ENCODE peak calls at places on chromosomes 7 and 10, in five cellular contexts. Q, W, A, S and Y are unnamed samples.

GRCh38 chr7:64758151-64758550 is 36.1 kb upstream of the ZNF138 start:
- DNase-seq in A (no peak), Q (no peak), W (no peak), S (no peak), Y (no peak)

GRCh38 chr7:74598558-74598957 is 59.0 kb upstream of the GTF2I start:
- DNase-seq in W (peak; percentile 67), S (no peak), Q (no peak), A (no peak), Y (peak; percentile 72)

GRCh38 chr10:114042895-114043531 is 653 bp upstream of the ADRB1 start:
- DNase-seq in A (no peak), S (peak; percentile 39), Q (no peak), W (peak; percentile 58), Y (no peak)

GRCh38 chr10:78375854-78376785 is 342.5 kb downstream of the RPS24 start:
- DNase-seq in S (peak; percentile 24), A (peak; percentile 13), W (no peak), Q (no peak), Y (no peak)

GRCh38 chr10:45354261-45354660 is 19.8 kb upstream of the ALOX5 start:
- DNase-seq in A (no peak), Q (no peak), S (no peak), W (no peak), Y (peak; percentile 33)

GRCh38 chr7:70846208-70846607 is 285.7 kb upstream of the GALNT17 start:
- DNase-seq in Q (no peak), S (no peak), W (no peak), A (no peak), Y (no peak)

GRCh38 chr10:52658112-52658511 is 114.5 kb downstream of the MBL2 start:
- DNase-seq in S (no peak), Q (no peak), A (peak; percentile 45), W (no peak), Y (no peak)

GRCh38 chr7:2838873-2839578 is 5.1 kb downstream of the GNA12 start:
- DNase-seq in S (no peak), A (peak; percentile 46), W (no peak), Q (no peak), Y (no peak)

GRCh38 chr10:128526793-128527375 is 400.7 kb upstream of the MKI67 start:
- DNase-seq in S (peak; percentile 44), Q (no peak), W (no peak), A (no peak), Y (no peak)

GRCh38 chr10:49298666-49298989 is 342 bp upstream of the C10orf71 start:
- DNase-seq in Q (peak; percentile 25), W (no peak), A (peak; percentile 11), S (no peak), Y (peak; percentile 3)

GRCh38 chr7:138208864-138209263 is 132.6 kb downstream of the AKR1D1 start:
- DNase-seq in Q (no peak), A (no peak), W (no peak), S (no peak), Y (no peak)

GRCh38 chr10:21431799-21432198 is 93.7 kb downstream of the SKIDA1 start:
- DNase-seq in Q (no peak), W (no peak), A (no peak), S (no peak), Y (no peak)

GRCh38 chr10:44030132-44030531 is 354.8 kb downstream of the CXCL12 start:
- DNase-seq in W (no peak), Q (no peak), A (no peak), S (no peak), Y (no peak)

GRCh38 chr7:47557317-47557985 is 24.5 kb downstream of the TNS3 start:
- DNase-seq in Q (no peak), A (peak; percentile 63), W (no peak), S (no peak), Y (peak; percentile 87)

GRCh38 chr7:19455508-19456132 is 253.2 kb downstream of the POLR1F start:
- DNase-seq in W (peak; percentile 19), A (no peak), S (no peak), Q (no peak), Y (no peak)

GRCh38 chr7:693280-693679 is 33.2 kb upstream of the DNAAF5 start:
- DNase-seq in Q (no peak), W (no peak), S (peak; percentile 1), A (no peak), Y (no peak)

GRCh38 chr10:103667390-103667789 is 173.9 kb downstream of the NEURL1 start:
- DNase-seq in A (peak; percentile 92), W (no peak), Q (peak; percentile 71), S (no peak), Y (no peak)

GRCh38 chr10:85858776-85859515 is 507.6 kb downstream of the GRID1 start:
- DNase-seq in Q (no peak), S (no peak), W (no peak), A (no peak), Y (no peak)

GRCh38 chr10:53808677-53809076 is 992.4 kb downstream of the PCDH15 start:
- DNase-seq in A (no peak), S (peak; percentile 11), Q (no peak), W (no peak), Y (no peak)
- TF ChIP-seq CTCF in A (no peak), S (peak; percentile 22), Q (no peak), W (no peak), Y (no peak)

DNA sequence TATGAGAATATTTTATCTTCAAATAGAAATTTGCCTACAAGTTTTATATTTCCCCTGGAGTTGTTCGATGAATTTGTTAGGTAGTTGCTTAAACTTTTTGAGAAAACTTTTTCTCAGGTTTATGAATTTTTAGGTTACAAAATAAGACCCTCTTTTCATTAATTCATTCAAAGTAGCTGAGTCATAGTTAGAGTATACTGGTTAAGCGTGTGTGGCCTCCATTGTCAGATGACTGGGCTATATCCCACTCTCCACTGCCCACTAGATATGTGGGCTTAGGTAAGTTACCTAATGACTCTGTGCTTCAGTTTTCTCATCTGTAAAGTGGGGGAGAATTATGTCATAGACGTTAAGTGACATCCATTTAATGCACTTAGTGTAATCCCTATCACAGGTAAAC is 1.0 kb downstream of the ASB15 start:
- DNase-seq in W (no peak), S (no peak), Q (no peak), A (no peak), Y (no peak)
- H3K4me3 ChIP-seq in W (no peak overlapping the region), S (no peak overlapping the region), Q (no peak overlapping the region), A (no peak overlapping the region), Y (no peak overlapping the region)

DNA sequence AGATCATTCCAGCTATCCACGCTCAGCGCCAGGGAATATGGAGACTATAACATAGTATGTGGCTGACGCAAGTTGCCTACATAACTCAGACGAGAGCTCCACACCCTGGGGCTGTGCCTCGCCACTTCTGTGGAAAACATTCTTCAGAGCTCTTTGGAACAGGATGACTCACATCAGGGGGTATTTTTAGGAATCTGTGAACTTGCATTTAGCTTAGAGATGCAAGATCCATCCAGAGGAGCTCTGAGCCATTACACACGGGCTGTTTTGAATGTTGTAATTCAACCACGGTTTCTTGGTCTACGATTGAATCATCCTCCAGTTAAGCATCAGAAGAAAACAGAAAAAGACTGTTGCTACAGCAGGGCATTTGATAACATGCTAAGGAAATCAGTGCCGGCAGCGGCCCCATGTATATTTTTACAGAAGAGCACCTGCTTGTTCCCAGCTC is 481.4 kb upstream of the AKR1E2 start:
- DNase-seq in A (peak; percentile 99), Q (peak; percentile 22), S (peak; percentile 86), W (peak; percentile 100), Y (peak; percentile 100)
- TF ChIP-seq CTCF in A (peak; percentile 28), Q (no peak), S (no peak), W (peak; percentile 23), Y (peak; percentile 43)

DNA sequence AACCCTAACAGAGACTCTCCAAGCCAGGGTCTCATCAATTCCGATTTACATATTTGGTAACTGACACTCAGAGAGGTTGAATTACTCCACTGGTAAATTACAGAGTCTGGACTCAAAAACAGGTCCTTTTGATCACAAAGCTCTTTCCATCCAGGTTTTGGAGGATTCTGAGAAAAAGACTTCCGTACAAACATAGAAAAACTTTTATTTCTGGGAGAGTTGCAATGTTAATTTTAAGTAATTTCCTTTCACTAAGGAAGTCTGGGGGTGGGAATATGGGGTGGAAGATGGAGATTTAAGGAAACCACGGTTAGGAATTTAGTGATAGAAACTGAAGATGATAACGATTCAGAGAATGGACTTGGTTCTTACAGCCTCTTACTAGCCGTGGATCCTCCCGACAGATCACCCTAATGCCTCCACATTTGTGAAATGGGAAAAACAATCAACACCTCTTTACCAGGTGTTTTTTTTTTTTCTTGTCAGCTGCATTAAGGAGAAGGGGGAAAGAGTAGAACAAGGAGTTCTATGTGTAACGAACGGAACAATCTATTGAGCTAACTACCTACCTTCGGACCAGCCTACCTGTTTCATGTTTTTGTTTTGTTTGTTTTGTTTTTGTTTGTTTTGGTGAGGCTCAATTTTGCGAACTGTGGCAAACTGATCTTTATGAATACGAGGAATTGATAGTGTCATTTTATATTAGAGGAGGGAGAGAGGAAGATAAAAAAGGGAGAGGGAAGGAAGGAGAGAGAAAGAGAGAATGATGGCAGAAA is 1.7 kb upstream of the RBM20 start:
- DNase-seq in Q (no peak), W (no peak), A (no peak), S (no peak), Y (no peak)
- H3K4me3 ChIP-seq in Q (no peak overlapping the region), W (no peak overlapping the region), A (no peak overlapping the region), S (peak overlapping the region; percentile 31), Y (no peak overlapping the region)

GRCh38 chr7:30912986-30913671 is 1.5 kb downstream of the AQP1 start:
- DNase-seq in S (no peak), Q (no peak), A (no peak), W (no peak), Y (peak; percentile 36)
- TF ChIP-seq CTCF in S (no peak), Q (no peak), A (no peak), W (no peak), Y (no peak)

DNA sequence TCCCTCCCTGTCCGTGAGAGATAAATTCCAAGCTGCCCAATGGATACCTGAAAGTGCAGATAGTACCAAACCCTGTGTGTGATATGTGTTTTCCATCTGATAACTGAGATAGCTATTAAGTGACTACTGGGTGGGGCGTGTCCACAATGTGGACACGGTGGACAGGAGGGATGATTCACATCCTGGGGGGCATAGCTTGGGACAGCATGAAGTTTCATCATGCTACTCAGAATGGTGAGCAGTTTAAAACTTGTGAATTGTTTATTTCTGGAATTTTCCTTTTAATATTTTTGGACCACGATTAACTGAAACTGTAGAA is 158.6 kb downstream of the CREB5 start:
- DNase-seq in W (peak; percentile 11), Q (no peak), A (no peak), S (no peak), Y (peak; percentile 22)
- H3K4me3 ChIP-seq in W (no peak overlapping the region), Q (no peak overlapping the region), A (no peak overlapping the region), S (no peak overlapping the region), Y (no peak overlapping the region)

GRCh38 chr10:116733566-116733965 is 8.8 kb downstream of the HSPA12A start:
- DNase-seq in Q (no peak), S (no peak), W (no peak), A (no peak), Y (peak; percentile 71)

GRCh38 chr10:116741391-116742351 is 695 bp downstream of the HSPA12A start:
- DNase-seq in W (no peak), S (peak; percentile 46), Q (peak; percentile 67), A (no peak), Y (peak; percentile 29)

GRCh38 chr10:116740971-116741370 is 1.4 kb downstream of the HSPA12A start:
- DNase-seq in Q (no peak), W (no peak), A (no peak), S (no peak), Y (no peak)

GRCh38 chr10:116738359-116738738 is 4.0 kb downstream of the HSPA12A start:
- DNase-seq in S (no peak), A (no peak), Q (no peak), W (no peak), Y (no peak)

GRCh38 chr10:116737582-116738358 is 4.6 kb downstream of the HSPA12A start:
- DNase-seq in S (no peak), A (no peak), W (no peak), Q (peak; percentile 51), Y (no peak)
- TF ChIP-seq CTCF in S (peak; percentile 10), A (peak; percentile 38), W (peak; percentile 41), Q (no peak), Y (peak; percentile 52)

GRCh38 chr10:35184527-35185171 is 58.0 kb downstream of the CREM start:
- DNase-seq in W (no peak), Q (no peak), S (no peak), A (no peak), Y (peak; percentile 16)
- H3K4me3 ChIP-seq in W (no peak overlapping the region), Q (no peak overlapping the region), S (no peak overlapping the region), A (no peak overlapping the region), Y (no peak overlapping the region)